ENCODE peak calls at places on chromosomes 3 and 15, in four cellular contexts. D, R, Y and J are unnamed samples.

GRCh38 chr3:143535994-143536784 is 312.1 kb downstream of the SLC9A9 start:
- DNase-seq in D (peak), R (no peak), Y (no peak), J (no peak)

GRCh38 chr3:123448503-123449091 is at the start of gene ADCY5:
- DNase-seq in D (no peak), R (no peak), Y (no peak), J (no peak)

GRCh38 chr3:38575279-38575843 is 74.1 kb downstream of the SCN5A start:
- DNase-seq in D (no peak), R (no peak), Y (no peak), J (no peak)

GRCh38 chr15:99436472-99437314 is 129.1 kb upstream of the MEF2A start:
- DNase-seq in D (no peak), R (peak), Y (no peak), J (no peak)

GRCh38 chr3:73225161-73225861 is 163.9 kb downstream of the EBLN2 start:
- DNase-seq in D (no peak), R (no peak), Y (no peak), J (no peak)

GRCh38 chr3:44208086-44208485 is 33.6 kb upstream of the TOPAZ1 start:
- DNase-seq in D (peak), R (no peak), Y (no peak), J (peak)

GRCh38 chr3:8970971-8971589 is 7.8 kb upstream of the RAD18 start:
- DNase-seq in D (peak), R (peak), Y (peak), J (peak)

GRCh38 chr15:67781061-67781460 is 44.2 kb upstream of the SKOR1 start:
- DNase-seq in D (no peak), R (no peak), Y (no peak), J (no peak)

GRCh38 chr3:132210476-132211346 is 106.5 kb upstream of the ACP3 start:
- DNase-seq in D (no peak), R (no peak), Y (no peak), J (no peak)

GRCh38 chr3:115428825-115429224 is 194.5 kb upstream of the GAP43 start:
- DNase-seq in D (no peak), R (no peak), Y (no peak), J (no peak)

GRCh38 chr15:70763120-70763949 is at the start of gene UACA:
- DNase-seq in D (peak), R (peak), Y (peak), J (peak)